ENCODE peak calls at places on chromosome 1, in eight cellular contexts. M is ovary; R is progenitor cell of endocrine pancreas; C is NCI-H2081 treated with DMSO at 0.1 percent for 48 hours; O is HFF-Myc; Z is stimulated activated naive CD8-positive, alpha-beta T cell treated with anti-CD3 and anti-CD28 coated beads, Interleukin-15, amount 100 ng/mL, for 72 hours; T is stimulated activated CD4-positive, alpha-beta T cell treated with anti-CD3 and anti-CD28 coated beads, Interleukin-15, amount 100 ng/mL, for 24 hours; S is stimulated activated CD8-positive, alpha-beta memory T cell treated with anti-CD3 and anti-CD28 coated beads, Interleukin-7, amount 100 ng/mL, for 1 hour. Q is an unnamed sample.
A peak's percentile ranks its signal among the peaks of the same experiment; 100 is the strongest.

GRCh38 chr1:215181518-215181917 is 99.0 kb downstream of the KCNK2 start:
- DNase-seq in O (no peak), T (no peak), S (no peak), Z (no peak), M (no peak), R (no peak), C (no peak), Q (no peak)

GRCh38 chr1:155466996-155467395 is 95.6 kb downstream of the ASH1L start:
- DNase-seq in S (no peak), T (no peak), C (no peak), O (no peak), M (no peak), R (no peak), Z (no peak), Q (no peak)

GRCh38 chr1:54581621-54582035 is 33.6 kb downstream of the ACOT11 start:
- DNase-seq in O (peak; percentile 19), Z (no peak), C (no peak), T (no peak), R (no peak), S (no peak), M (peak; percentile 91), Q (peak; percentile 96)

GRCh38 chr1:236303675-236304074 is 21.9 kb upstream of the ERO1B start:
- DNase-seq in S (no peak), M (no peak), T (peak; percentile 17), O (no peak), R (no peak), Z (no peak), C (no peak), Q (no peak)

GRCh38 chr1:8625981-8626898 is 191.2 kb downstream of the RERE start:
- DNase-seq in O (peak; percentile 55), M (no peak), R (no peak), C (no peak), Z (no peak), T (no peak), S (no peak), Q (no peak)

GRCh38 chr1:78690516-78690915 is 40.9 kb downstream of the IFI44 start:
- DNase-seq in R (no peak), S (no peak), M (no peak), T (no peak), O (no peak), C (no peak), Z (no peak), Q (no peak)

GRCh38 chr1:38102576-38102975 is 56.0 kb upstream of the POU3F1 start:
- DNase-seq in Z (no peak), T (no peak), C (no peak), S (no peak), O (no peak), R (no peak), M (no peak), Q (no peak)

GRCh38 chr1:181551249-181551648 is 67.9 kb downstream of the CACNA1E start:
- DNase-seq in S (no peak), R (no peak), T (no peak), C (no peak), Z (no peak), O (no peak), M (no peak), Q (no peak)

GRCh38 chr1:61050541-61051454 is 31.6 kb upstream of the NFIA start:
- DNase-seq in S (no peak), M (peak; percentile 78), O (no peak), R (no peak), T (peak; percentile 26), Z (no peak), C (no peak), Q (peak; percentile 91)

GRCh38 chr1:156766288-156767100 is 841 bp upstream of the PRCC start:
- DNase-seq in O (no peak), S (no peak), R (no peak), T (no peak), M (no peak), C (no peak), Z (no peak), Q (no peak)

Q was measured in right cardiac atrium.